ENCODE peak calls at places on chromosomes 7 and 10, in four cellular contexts. Y, S, Q and D are unnamed samples.

GRCh38 chr7:121279822-121280221 is 49.0 kb upstream of the WNT16 start:
- DNase-seq in S (no peak), Y (no peak), Q (no peak), D (no peak)

GRCh38 chr10:61832866-61833481 is 68.5 kb upstream of the ARID5B start:
- DNase-seq in Q (no peak), Y (no peak), S (no peak), D (no peak)

GRCh38 chr7:157401567-157402387 is 65.0 kb downstream of the DNAJB6 start:
- DNase-seq in S (no peak), Y (no peak), Q (peak; percentile 63), D (peak; percentile 37)

GRCh38 chr7:115593111-115593510 is 437.5 kb downstream of the TFEC start:
- DNase-seq in S (no peak), Y (no peak), Q (no peak), D (no peak)

GRCh38 chr7:138848056-138848975 is 50.3 kb upstream of the ATP6V0A4 start:
- DNase-seq in Y (no peak), Q (no peak), S (no peak), D (no peak)

GRCh38 chr10:58967551-58968418 is 208.7 kb upstream of the PHYHIPL start:
- DNase-seq in Q (no peak), Y (no peak), S (peak; percentile 64), D (peak; percentile 58)

GRCh38 chr7:26127411-26127810 is 24.6 kb upstream of the NFE2L3 start:
- DNase-seq in Y (peak; percentile 24), Q (no peak), S (no peak), D (no peak)

GRCh38 chr7:2959828-2960599 is 83.7 kb downstream of the CARD11 start:
- DNase-seq in Y (no peak), S (no peak), Q (no peak), D (no peak)

GRCh38 chr7:106326594-106327537 is 42.1 kb upstream of the NAMPT start:
- DNase-seq in S (no peak), Q (no peak), Y (no peak), D (no peak)

DNA sequence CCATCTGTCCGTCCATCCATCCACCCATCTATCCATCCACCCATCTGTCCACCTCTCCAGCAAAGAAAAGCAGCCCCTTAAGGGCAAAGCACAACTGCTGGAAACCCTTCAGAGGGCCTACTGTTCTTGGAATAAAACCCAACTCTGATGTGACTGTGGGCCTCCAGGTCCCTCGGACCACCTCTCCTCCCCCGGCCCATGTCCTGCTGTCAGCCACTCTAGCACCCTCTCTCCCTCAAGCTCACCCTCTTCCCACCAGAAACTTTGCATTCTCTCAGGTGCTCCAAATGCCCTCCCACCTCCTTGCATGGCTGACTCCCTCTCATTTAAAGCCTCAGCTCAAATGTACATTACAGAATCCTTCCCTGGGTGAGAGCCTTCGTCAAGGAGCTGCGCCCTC is 110.3 kb downstream of the ARHGAP22 start:
- DNase-seq in S (no peak), Q (no peak), Y (no peak), D (no peak)
- TF ChIP-seq RAD21 in S (no peak), Q (no peak), Y (no peak), D (no peak)

DNA sequence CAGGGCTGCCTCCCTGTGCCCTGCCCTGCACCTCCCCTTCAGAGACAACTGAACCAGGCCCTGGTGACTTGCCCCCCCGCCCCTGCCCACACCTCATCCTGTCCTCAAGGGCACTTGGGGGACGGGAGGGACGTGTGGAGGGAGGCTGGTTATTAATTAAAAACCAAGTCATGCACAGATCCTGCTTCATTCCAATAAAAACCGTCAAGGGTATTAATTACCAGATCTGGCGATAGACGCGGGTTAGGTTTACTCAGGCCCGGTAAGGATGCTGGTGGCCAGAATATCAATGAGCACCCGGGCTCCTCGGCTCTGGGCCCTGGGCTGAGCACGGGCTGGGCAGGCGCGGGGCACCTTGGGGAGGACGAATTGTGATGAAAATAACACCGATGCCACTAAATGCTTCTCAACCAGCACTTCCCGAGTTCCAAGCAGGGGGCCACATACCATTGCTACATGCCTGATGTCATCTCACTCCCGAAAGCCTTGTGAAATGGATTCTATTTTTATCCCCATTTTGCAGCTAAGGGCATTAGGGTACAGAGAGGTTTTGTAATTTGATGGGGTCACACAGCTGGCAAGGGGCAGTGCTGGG is 24.5 kb upstream of the GTF2IRD1 start:
- DNase-seq in Y (no peak), S (no peak), Q (no peak), D (peak; percentile 36)
- TF ChIP-seq NRF1 in Y (no peak), S (no peak), Q (no peak), D (no peak)

GRCh38 chr7:18896343-18896975 is 221.0 kb downstream of the TWIST1 start:
- DNase-seq in S (no peak), Y (no peak), Q (no peak), D (no peak)

GRCh38 chr7:18894155-18894554 is 223.3 kb downstream of the TWIST1 start:
- DNase-seq in Y (no peak), S (no peak), Q (no peak), D (no peak)

GRCh38 chr7:18890885-18891621 is 226.4 kb downstream of the TWIST1 start:
- DNase-seq in Y (no peak), Q (no peak), S (no peak), D (no peak)

GRCh38 chr7:18893156-18893555 is 224.3 kb downstream of the TWIST1 start:
- DNase-seq in Q (no peak), Y (no peak), S (no peak), D (no peak)

DNA sequence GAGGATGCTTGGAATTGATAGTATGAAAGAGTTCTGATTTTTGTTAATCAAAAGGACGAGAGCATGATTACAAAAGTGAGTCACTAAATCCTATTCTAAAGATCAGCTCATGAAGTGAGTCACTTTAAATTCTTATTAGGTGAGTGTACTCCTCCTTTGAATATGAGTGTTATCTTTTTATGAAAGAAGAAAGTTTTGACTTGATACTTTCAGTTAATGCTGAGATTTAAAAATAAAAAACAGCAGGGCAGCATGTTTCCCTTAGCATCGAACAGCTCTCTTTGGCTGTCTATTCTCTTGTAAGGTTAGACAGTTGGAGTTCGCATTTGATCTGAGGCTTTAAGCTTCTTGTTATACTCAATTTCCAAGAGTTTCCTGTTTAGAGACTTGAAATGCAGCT is 222.0 kb downstream of the TWIST1 start:
- DNase-seq in Y (no peak), S (no peak), Q (no peak), D (no peak)
- H3K9ac ChIP-seq in Y (no peak overlapping the region), S (no peak overlapping the region), Q (no peak overlapping the region), D (peak overlapping the region; percentile 55)

DNA sequence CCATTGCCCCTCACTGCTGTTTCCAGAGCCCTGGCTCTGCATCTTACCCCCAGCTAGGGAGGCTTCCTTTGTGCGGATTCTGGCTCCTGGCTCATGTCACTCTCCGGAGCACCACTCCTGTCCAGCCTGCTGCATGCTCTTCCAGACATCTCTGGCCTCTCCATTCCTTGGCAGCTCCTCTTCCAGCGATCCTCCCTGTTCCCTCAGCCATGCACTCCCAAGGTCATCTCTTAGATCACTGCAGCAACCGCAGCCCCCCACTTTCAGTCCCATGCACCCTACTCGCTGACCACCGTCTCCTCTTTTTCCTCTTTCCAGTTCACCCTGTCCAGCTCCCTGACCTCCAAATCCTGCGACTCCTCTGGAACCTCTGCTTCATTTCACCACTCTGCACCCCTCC is 6.9 kb upstream of the SMARCD3 start:
- DNase-seq in Q (no peak), S (no peak), Y (no peak), D (no peak)
- TF ChIP-seq RAD21 in Q (no peak), S (no peak), Y (no peak), D (no peak)

GRCh38 chr7:39950473-39951155 is 558 bp downstream of the CDK13 start:
- DNase-seq in Q (peak; percentile 39), Y (no peak), S (no peak), D (peak; percentile 75)
- TF ChIP-seq NRF1 in Q (no peak), Y (no peak), S (no peak), D (no peak)

GRCh38 chr10:99929360-99929759 is 80.4 kb downstream of the DNMBP start:
- DNase-seq in Y (no peak), Q (no peak), S (no peak), D (no peak)

GRCh38 chr10:99926925-99927718 is 82.6 kb downstream of the DNMBP start:
- DNase-seq in Y (no peak), S (no peak), Q (no peak), D (no peak)

GRCh38 chr10:99927719-99928280 is 81.9 kb downstream of the DNMBP start:
- DNase-seq in S (no peak), Q (no peak), Y (no peak), D (no peak)

GRCh38 chr10:99930731-99931550 is 78.8 kb downstream of the DNMBP start:
- DNase-seq in Q (no peak), Y (no peak), S (no peak), D (no peak)
- H3K9ac ChIP-seq in Q (no peak overlapping the region), Y (no peak overlapping the region), S (no peak overlapping the region), D (peak overlapping the region; percentile 39)

DNA sequence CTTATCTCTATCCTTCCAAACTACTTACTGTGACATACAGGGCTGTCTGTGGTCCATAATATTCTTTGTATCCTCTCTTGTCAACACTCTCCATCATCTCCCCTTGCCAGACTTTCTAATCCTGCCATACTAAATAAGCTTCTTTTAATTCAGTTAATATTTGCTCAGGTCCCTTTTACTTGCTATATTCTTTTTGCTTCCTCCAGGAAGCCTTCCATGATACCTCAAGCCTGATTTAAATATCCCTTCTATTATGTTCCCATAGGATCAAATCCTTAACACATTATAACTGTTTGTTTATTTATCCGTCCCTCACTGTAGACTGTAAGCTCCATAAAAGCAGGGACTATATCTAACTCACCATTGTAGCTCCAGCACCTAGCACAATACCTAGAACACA is 7.2 kb upstream of the PPP3CB start:
- DNase-seq in Q (no peak), Y (no peak), S (no peak), D (no peak)
- TF ChIP-seq RAD21 in Q (no peak), Y (no peak), S (no peak), D (no peak)